ENCODE peak calls at places on chromosome 20, in nine cellular contexts. One of them, this sample, is unnamed.

GRCh38 chr20:58308680-58309527 is 611 bp upstream of the RAB22A start:
- DNase-seq in stimulated activated naive CD8-positive, alpha-beta T cell treated with anti-CD3 and anti-CD28 coated beads, Interleukin-15, Interleukin-2, amounts not matched to agents 100 U/mL and 50 U/mL, for 24 hours: peak
- DNase-seq in left ventricle myocardium inferior: peak
- DNase-seq in activated T-cell treated with anti-CD3 and anti-CD28 coated beads for 1 hour: peak
- DNase-seq in hypothalamus: peak
- DNase-seq in HTR-8/SVneo: peak
- DNase-seq in iris pigment epithelial cell: peak
- DNase-seq in amniotic stem cell: no peak
- DNase-seq in AG10803: peak
- DNase-seq in this sample: no peak

GRCh38 chr20:3710703-3711417 is 1.5 kb downstream of the SIGLEC1 start:
- DNase-seq in amniotic stem cell: no peak
- DNase-seq in activated T-cell treated with anti-CD3 and anti-CD28 coated beads for 1 hour: peak
- DNase-seq in HTR-8/SVneo: peak
- DNase-seq in left ventricle myocardium inferior: peak
- DNase-seq in stimulated activated naive CD8-positive, alpha-beta T cell treated with anti-CD3 and anti-CD28 coated beads, Interleukin-15, Interleukin-2, amounts not matched to agents 100 U/mL and 50 U/mL, for 24 hours: peak
- DNase-seq in iris pigment epithelial cell: peak
- DNase-seq in hypothalamus: peak
- DNase-seq in AG10803: peak
- DNase-seq in this sample: peak

GRCh38 chr20:41261790-41262717 is 55.5 kb downstream of the ZHX3 start:
- DNase-seq in HTR-8/SVneo: no peak
- DNase-seq in left ventricle myocardium inferior: no peak
- DNase-seq in AG10803: no peak
- DNase-seq in stimulated activated naive CD8-positive, alpha-beta T cell treated with anti-CD3 and anti-CD28 coated beads, Interleukin-15, Interleukin-2, amounts not matched to agents 100 U/mL and 50 U/mL, for 24 hours: no peak
- DNase-seq in activated T-cell treated with anti-CD3 and anti-CD28 coated beads for 1 hour: no peak
- DNase-seq in amniotic stem cell: no peak
- DNase-seq in hypothalamus: no peak
- DNase-seq in iris pigment epithelial cell: no peak
- DNase-seq in this sample: no peak

GRCh38 chr20:6212903-6213302 is 90.1 kb upstream of the FERMT1 start:
- DNase-seq in AG10803: no peak
- DNase-seq in activated T-cell treated with anti-CD3 and anti-CD28 coated beads for 1 hour: no peak
- DNase-seq in iris pigment epithelial cell: no peak
- DNase-seq in hypothalamus: no peak
- DNase-seq in amniotic stem cell: no peak
- DNase-seq in HTR-8/SVneo: no peak
- DNase-seq in left ventricle myocardium inferior: no peak
- DNase-seq in stimulated activated naive CD8-positive, alpha-beta T cell treated with anti-CD3 and anti-CD28 coated beads, Interleukin-15, Interleukin-2, amounts not matched to agents 100 U/mL and 50 U/mL, for 24 hours: no peak
- DNase-seq in this sample: no peak

GRCh38 chr20:22752324-22752723 is 168.0 kb upstream of the FOXA2 start:
- DNase-seq in amniotic stem cell: no peak
- DNase-seq in left ventricle myocardium inferior: no peak
- DNase-seq in iris pigment epithelial cell: no peak
- DNase-seq in activated T-cell treated with anti-CD3 and anti-CD28 coated beads for 1 hour: no peak
- DNase-seq in HTR-8/SVneo: no peak
- DNase-seq in stimulated activated naive CD8-positive, alpha-beta T cell treated with anti-CD3 and anti-CD28 coated beads, Interleukin-15, Interleukin-2, amounts not matched to agents 100 U/mL and 50 U/mL, for 24 hours: no peak
- DNase-seq in hypothalamus: no peak
- DNase-seq in AG10803: no peak
- DNase-seq in this sample: no peak

GRCh38 chr20:11103866-11104265 is 430.1 kb upstream of the JAG1 start:
- DNase-seq in left ventricle myocardium inferior: no peak
- DNase-seq in stimulated activated naive CD8-positive, alpha-beta T cell treated with anti-CD3 and anti-CD28 coated beads, Interleukin-15, Interleukin-2, amounts not matched to agents 100 U/mL and 50 U/mL, for 24 hours: no peak
- DNase-seq in hypothalamus: no peak
- DNase-seq in AG10803: no peak
- DNase-seq in HTR-8/SVneo: no peak
- DNase-seq in iris pigment epithelial cell: peak
- DNase-seq in activated T-cell treated with anti-CD3 and anti-CD28 coated beads for 1 hour: no peak
- DNase-seq in amniotic stem cell: no peak
- DNase-seq in this sample: no peak

GRCh38 chr20:21017381-21018085 is 88.6 kb downstream of the LINC00237 start:
- DNase-seq in AG10803: no peak
- DNase-seq in activated T-cell treated with anti-CD3 and anti-CD28 coated beads for 1 hour: no peak
- DNase-seq in iris pigment epithelial cell: no peak
- DNase-seq in amniotic stem cell: no peak
- DNase-seq in hypothalamus: no peak
- DNase-seq in stimulated activated naive CD8-positive, alpha-beta T cell treated with anti-CD3 and anti-CD28 coated beads, Interleukin-15, Interleukin-2, amounts not matched to agents 100 U/mL and 50 U/mL, for 24 hours: no peak
- DNase-seq in left ventricle myocardium inferior: no peak
- DNase-seq in HTR-8/SVneo: no peak
- DNase-seq in this sample: no peak

GRCh38 chr20:23397961-23398360 is 23.3 kb downstream of the NAPB start:
- DNase-seq in activated T-cell treated with anti-CD3 and anti-CD28 coated beads for 1 hour: no peak
- DNase-seq in AG10803: peak
- DNase-seq in iris pigment epithelial cell: peak
- DNase-seq in hypothalamus: no peak
- DNase-seq in stimulated activated naive CD8-positive, alpha-beta T cell treated with anti-CD3 and anti-CD28 coated beads, Interleukin-15, Interleukin-2, amounts not matched to agents 100 U/mL and 50 U/mL, for 24 hours: no peak
- DNase-seq in left ventricle myocardium inferior: no peak
- DNase-seq in HTR-8/SVneo: no peak
- DNase-seq in amniotic stem cell: no peak
- DNase-seq in this sample: no peak

GRCh38 chr20:63177785-63178444 is 38.0 kb downstream of the YTHDF1 start:
- DNase-seq in stimulated activated naive CD8-positive, alpha-beta T cell treated with anti-CD3 and anti-CD28 coated beads, Interleukin-15, Interleukin-2, amounts not matched to agents 100 U/mL and 50 U/mL, for 24 hours: no peak
- DNase-seq in AG10803: no peak
- DNase-seq in iris pigment epithelial cell: peak
- DNase-seq in hypothalamus: no peak
- DNase-seq in activated T-cell treated with anti-CD3 and anti-CD28 coated beads for 1 hour: no peak
- DNase-seq in amniotic stem cell: no peak
- DNase-seq in HTR-8/SVneo: no peak
- DNase-seq in left ventricle myocardium inferior: no peak
- DNase-seq in this sample: peak

GRCh38 chr20:33740189-33740588 is 8.4 kb downstream of the ZNF341 start:
- DNase-seq in activated T-cell treated with anti-CD3 and anti-CD28 coated beads for 1 hour: no peak
- DNase-seq in left ventricle myocardium inferior: no peak
- DNase-seq in iris pigment epithelial cell: no peak
- DNase-seq in hypothalamus: no peak
- DNase-seq in amniotic stem cell: no peak
- DNase-seq in HTR-8/SVneo: no peak
- DNase-seq in stimulated activated naive CD8-positive, alpha-beta T cell treated with anti-CD3 and anti-CD28 coated beads, Interleukin-15, Interleukin-2, amounts not matched to agents 100 U/mL and 50 U/mL, for 24 hours: no peak
- DNase-seq in AG10803: no peak
- DNase-seq in this sample: no peak

GRCh38 chr20:16308754-16309153 is 264.5 kb downstream of the KIF16B start:
- DNase-seq in stimulated activated naive CD8-positive, alpha-beta T cell treated with anti-CD3 and anti-CD28 coated beads, Interleukin-15, Interleukin-2, amounts not matched to agents 100 U/mL and 50 U/mL, for 24 hours: no peak
- DNase-seq in HTR-8/SVneo: no peak
- DNase-seq in iris pigment epithelial cell: peak
- DNase-seq in AG10803: peak
- DNase-seq in hypothalamus: no peak
- DNase-seq in activated T-cell treated with anti-CD3 and anti-CD28 coated beads for 1 hour: no peak
- DNase-seq in left ventricle myocardium inferior: no peak
- DNase-seq in amniotic stem cell: no peak
- DNase-seq in this sample: no peak

GRCh38 chr20:58832442-58832841 is 18.3 kb downstream of the GNAS-AS1 start:
- DNase-seq in HTR-8/SVneo: no peak
- DNase-seq in left ventricle myocardium inferior: no peak
- DNase-seq in AG10803: no peak
- DNase-seq in hypothalamus: no peak
- DNase-seq in iris pigment epithelial cell: peak
- DNase-seq in amniotic stem cell: no peak
- DNase-seq in activated T-cell treated with anti-CD3 and anti-CD28 coated beads for 1 hour: no peak
- DNase-seq in stimulated activated naive CD8-positive, alpha-beta T cell treated with anti-CD3 and anti-CD28 coated beads, Interleukin-15, Interleukin-2, amounts not matched to agents 100 U/mL and 50 U/mL, for 24 hours: no peak
- DNase-seq in this sample: no peak

GRCh38 chr20:13220857-13221297 is at the start of gene ISM1:
- DNase-seq in hypothalamus: no peak
- DNase-seq in left ventricle myocardium inferior: no peak
- DNase-seq in HTR-8/SVneo: no peak
- DNase-seq in AG10803: no peak
- DNase-seq in amniotic stem cell: no peak
- DNase-seq in stimulated activated naive CD8-positive, alpha-beta T cell treated with anti-CD3 and anti-CD28 coated beads, Interleukin-15, Interleukin-2, amounts not matched to agents 100 U/mL and 50 U/mL, for 24 hours: peak
- DNase-seq in iris pigment epithelial cell: peak
- DNase-seq in activated T-cell treated with anti-CD3 and anti-CD28 coated beads for 1 hour: peak
- DNase-seq in this sample: no peak

GRCh38 chr20:46243707-46244628 is 64.3 kb downstream of the CDH22 start:
- DNase-seq in stimulated activated naive CD8-positive, alpha-beta T cell treated with anti-CD3 and anti-CD28 coated beads, Interleukin-15, Interleukin-2, amounts not matched to agents 100 U/mL and 50 U/mL, for 24 hours: no peak
- DNase-seq in activated T-cell treated with anti-CD3 and anti-CD28 coated beads for 1 hour: no peak
- DNase-seq in AG10803: peak
- DNase-seq in amniotic stem cell: no peak
- DNase-seq in iris pigment epithelial cell: no peak
- DNase-seq in left ventricle myocardium inferior: no peak
- DNase-seq in HTR-8/SVneo: no peak
- DNase-seq in hypothalamus: no peak
- DNase-seq in this sample: no peak

GRCh38 chr20:23396961-23397620 is 24.2 kb downstream of the NAPB start:
- DNase-seq in amniotic stem cell: no peak
- DNase-seq in HTR-8/SVneo: no peak
- DNase-seq in iris pigment epithelial cell: peak
- DNase-seq in left ventricle myocardium inferior: no peak
- DNase-seq in hypothalamus: no peak
- DNase-seq in stimulated activated naive CD8-positive, alpha-beta T cell treated with anti-CD3 and anti-CD28 coated beads, Interleukin-15, Interleukin-2, amounts not matched to agents 100 U/mL and 50 U/mL, for 24 hours: no peak
- DNase-seq in AG10803: peak
- DNase-seq in activated T-cell treated with anti-CD3 and anti-CD28 coated beads for 1 hour: no peak
- DNase-seq in this sample: no peak

GRCh38 chr20:63741676-63742380 is 2.3 kb downstream of the SLC2A4RG start:
- DNase-seq in HTR-8/SVneo: no peak
- DNase-seq in stimulated activated naive CD8-positive, alpha-beta T cell treated with anti-CD3 and anti-CD28 coated beads, Interleukin-15, Interleukin-2, amounts not matched to agents 100 U/mL and 50 U/mL, for 24 hours: no peak
- DNase-seq in amniotic stem cell: no peak
- DNase-seq in AG10803: no peak
- DNase-seq in iris pigment epithelial cell: no peak
- DNase-seq in activated T-cell treated with anti-CD3 and anti-CD28 coated beads for 1 hour: no peak
- DNase-seq in left ventricle myocardium inferior: no peak
- DNase-seq in hypothalamus: no peak
- DNase-seq in this sample: no peak

GRCh38 chr20:50540620-50541605 is 30.7 kb downstream of the PTPN1 start:
- DNase-seq in iris pigment epithelial cell: peak
- DNase-seq in left ventricle myocardium inferior: no peak
- DNase-seq in hypothalamus: no peak
- DNase-seq in stimulated activated naive CD8-positive, alpha-beta T cell treated with anti-CD3 and anti-CD28 coated beads, Interleukin-15, Interleukin-2, amounts not matched to agents 100 U/mL and 50 U/mL, for 24 hours: no peak
- DNase-seq in amniotic stem cell: no peak
- DNase-seq in AG10803: peak
- DNase-seq in activated T-cell treated with anti-CD3 and anti-CD28 coated beads for 1 hour: no peak
- DNase-seq in HTR-8/SVneo: peak
- DNase-seq in this sample: no peak

GRCh38 chr20:52172392-52173047 is 19.1 kb downstream of the ZFP64 start:
- DNase-seq in AG10803: no peak
- DNase-seq in left ventricle myocardium inferior: no peak
- DNase-seq in amniotic stem cell: no peak
- DNase-seq in iris pigment epithelial cell: no peak
- DNase-seq in hypothalamus: no peak
- DNase-seq in activated T-cell treated with anti-CD3 and anti-CD28 coated beads for 1 hour: no peak
- DNase-seq in stimulated activated naive CD8-positive, alpha-beta T cell treated with anti-CD3 and anti-CD28 coated beads, Interleukin-15, Interleukin-2, amounts not matched to agents 100 U/mL and 50 U/mL, for 24 hours: no peak
- DNase-seq in HTR-8/SVneo: no peak
- DNase-seq in this sample: peak

GRCh38 chr20:35788796-35789195 is 17.0 kb downstream of the PHF20 start:
- DNase-seq in stimulated activated naive CD8-positive, alpha-beta T cell treated with anti-CD3 and anti-CD28 coated beads, Interleukin-15, Interleukin-2, amounts not matched to agents 100 U/mL and 50 U/mL, for 24 hours: no peak
- DNase-seq in hypothalamus: no peak
- DNase-seq in amniotic stem cell: no peak
- DNase-seq in HTR-8/SVneo: no peak
- DNase-seq in left ventricle myocardium inferior: no peak
- DNase-seq in activated T-cell treated with anti-CD3 and anti-CD28 coated beads for 1 hour: no peak
- DNase-seq in AG10803: no peak
- DNase-seq in iris pigment epithelial cell: no peak
- DNase-seq in this sample: no peak

GRCh38 chr20:36144336-36144735 is 10.2 kb upstream of the EPB41L1 start:
- DNase-seq in left ventricle myocardium inferior: no peak
- DNase-seq in activated T-cell treated with anti-CD3 and anti-CD28 coated beads for 1 hour: no peak
- DNase-seq in iris pigment epithelial cell: no peak
- DNase-seq in HTR-8/SVneo: peak
- DNase-seq in AG10803: no peak
- DNase-seq in amniotic stem cell: no peak
- DNase-seq in hypothalamus: no peak
- DNase-seq in stimulated activated naive CD8-positive, alpha-beta T cell treated with anti-CD3 and anti-CD28 coated beads, Interleukin-15, Interleukin-2, amounts not matched to agents 100 U/mL and 50 U/mL, for 24 hours: no peak
- DNase-seq in this sample: no peak

GRCh38 chr20:25315418-25316210 is 67.7 kb downstream of the PYGB start:
- DNase-seq in activated T-cell treated with anti-CD3 and anti-CD28 coated beads for 1 hour: no peak
- DNase-seq in hypothalamus: no peak
- DNase-seq in HTR-8/SVneo: no peak
- DNase-seq in stimulated activated naive CD8-positive, alpha-beta T cell treated with anti-CD3 and anti-CD28 coated beads, Interleukin-15, Interleukin-2, amounts not matched to agents 100 U/mL and 50 U/mL, for 24 hours: no peak
- DNase-seq in iris pigment epithelial cell: peak
- DNase-seq in AG10803: no peak
- DNase-seq in left ventricle myocardium inferior: no peak
- DNase-seq in amniotic stem cell: no peak
- DNase-seq in this sample: no peak

GRCh38 chr20:44615876-44616603 is 33.7 kb downstream of the PKIG start:
- DNase-seq in amniotic stem cell: no peak
- DNase-seq in activated T-cell treated with anti-CD3 and anti-CD28 coated beads for 1 hour: no peak
- DNase-seq in stimulated activated naive CD8-positive, alpha-beta T cell treated with anti-CD3 and anti-CD28 coated beads, Interleukin-15, Interleukin-2, amounts not matched to agents 100 U/mL and 50 U/mL, for 24 hours: no peak
- DNase-seq in AG10803: no peak
- DNase-seq in HTR-8/SVneo: no peak
- DNase-seq in hypothalamus: peak
- DNase-seq in iris pigment epithelial cell: no peak
- DNase-seq in left ventricle myocardium inferior: peak
- DNase-seq in this sample: peak

GRCh38 chr20:45993197-45993951 is 15.3 kb upstream of the MMP9 start:
- DNase-seq in left ventricle myocardium inferior: no peak
- DNase-seq in amniotic stem cell: no peak
- DNase-seq in iris pigment epithelial cell: peak
- DNase-seq in activated T-cell treated with anti-CD3 and anti-CD28 coated beads for 1 hour: no peak
- DNase-seq in AG10803: peak
- DNase-seq in stimulated activated naive CD8-positive, alpha-beta T cell treated with anti-CD3 and anti-CD28 coated beads, Interleukin-15, Interleukin-2, amounts not matched to agents 100 U/mL and 50 U/mL, for 24 hours: no peak
- DNase-seq in hypothalamus: no peak
- DNase-seq in HTR-8/SVneo: peak
- DNase-seq in this sample: no peak

GRCh38 chr20:39214778-39215177 is 252.6 kb downstream of the DHX35 start:
- DNase-seq in hypothalamus: no peak
- DNase-seq in amniotic stem cell: no peak
- DNase-seq in activated T-cell treated with anti-CD3 and anti-CD28 coated beads for 1 hour: no peak
- DNase-seq in HTR-8/SVneo: no peak
- DNase-seq in stimulated activated naive CD8-positive, alpha-beta T cell treated with anti-CD3 and anti-CD28 coated beads, Interleukin-15, Interleukin-2, amounts not matched to agents 100 U/mL and 50 U/mL, for 24 hours: no peak
- DNase-seq in iris pigment epithelial cell: no peak
- DNase-seq in AG10803: no peak
- DNase-seq in left ventricle myocardium inferior: no peak
- DNase-seq in this sample: no peak

GRCh38 chr20:63314015-63314471 is 21.1 kb downstream of the COL20A1 start:
- DNase-seq in stimulated activated naive CD8-positive, alpha-beta T cell treated with anti-CD3 and anti-CD28 coated beads, Interleukin-15, Interleukin-2, amounts not matched to agents 100 U/mL and 50 U/mL, for 24 hours: no peak
- DNase-seq in AG10803: no peak
- DNase-seq in left ventricle myocardium inferior: no peak
- DNase-seq in HTR-8/SVneo: no peak
- DNase-seq in iris pigment epithelial cell: no peak
- DNase-seq in hypothalamus: no peak
- DNase-seq in amniotic stem cell: no peak
- DNase-seq in activated T-cell treated with anti-CD3 and anti-CD28 coated beads for 1 hour: no peak
- DNase-seq in this sample: no peak

GRCh38 chr20:36096404-36096799 is 58.1 kb upstream of the EPB41L1 start:
- DNase-seq in hypothalamus: no peak
- DNase-seq in stimulated activated naive CD8-positive, alpha-beta T cell treated with anti-CD3 and anti-CD28 coated beads, Interleukin-15, Interleukin-2, amounts not matched to agents 100 U/mL and 50 U/mL, for 24 hours: no peak
- DNase-seq in left ventricle myocardium inferior: no peak
- DNase-seq in iris pigment epithelial cell: peak
- DNase-seq in amniotic stem cell: no peak
- DNase-seq in HTR-8/SVneo: no peak
- DNase-seq in activated T-cell treated with anti-CD3 and anti-CD28 coated beads for 1 hour: no peak
- DNase-seq in AG10803: no peak
- DNase-seq in this sample: no peak

GRCh38 chr20:57957397-57958049 is 247.7 kb upstream of the PMEPA1 start:
- DNase-seq in HTR-8/SVneo: no peak
- DNase-seq in hypothalamus: no peak
- DNase-seq in iris pigment epithelial cell: peak
- DNase-seq in activated T-cell treated with anti-CD3 and anti-CD28 coated beads for 1 hour: no peak
- DNase-seq in left ventricle myocardium inferior: no peak
- DNase-seq in stimulated activated naive CD8-positive, alpha-beta T cell treated with anti-CD3 and anti-CD28 coated beads, Interleukin-15, Interleukin-2, amounts not matched to agents 100 U/mL and 50 U/mL, for 24 hours: no peak
- DNase-seq in AG10803: peak
- DNase-seq in amniotic stem cell: no peak
- DNase-seq in this sample: no peak

GRCh38 chr20:19802492-19803158 is 44.6 kb downstream of the RIN2 start:
- DNase-seq in iris pigment epithelial cell: no peak
- DNase-seq in amniotic stem cell: no peak
- DNase-seq in hypothalamus: no peak
- DNase-seq in AG10803: no peak
- DNase-seq in stimulated activated naive CD8-positive, alpha-beta T cell treated with anti-CD3 and anti-CD28 coated beads, Interleukin-15, Interleukin-2, amounts not matched to agents 100 U/mL and 50 U/mL, for 24 hours: no peak
- DNase-seq in HTR-8/SVneo: peak
- DNase-seq in activated T-cell treated with anti-CD3 and anti-CD28 coated beads for 1 hour: no peak
- DNase-seq in left ventricle myocardium inferior: no peak
- DNase-seq in this sample: no peak

GRCh38 chr20:52438326-52438963 is 246.9 kb upstream of the ZFP64 start:
- DNase-seq in activated T-cell treated with anti-CD3 and anti-CD28 coated beads for 1 hour: no peak
- DNase-seq in amniotic stem cell: no peak
- DNase-seq in left ventricle myocardium inferior: no peak
- DNase-seq in iris pigment epithelial cell: no peak
- DNase-seq in hypothalamus: no peak
- DNase-seq in HTR-8/SVneo: no peak
- DNase-seq in AG10803: no peak
- DNase-seq in stimulated activated naive CD8-positive, alpha-beta T cell treated with anti-CD3 and anti-CD28 coated beads, Interleukin-15, Interleukin-2, amounts not matched to agents 100 U/mL and 50 U/mL, for 24 hours: no peak
- DNase-seq in this sample: no peak

This sample was measured in nucleus accumbens.